ENCODE peak calls at places on chromosomes 11 and 22, in five cellular contexts. D is esophagus squamous epithelium, C is SJSA1, J is aorta, K is left ventricle myocardium inferior. M is an unnamed sample.

GRCh38 chr11:121722431-121723256 is 269.9 kb upstream of the SORL1-AS1 start:
- DNase-seq in D (no peak), C (no peak), J (peak), K (peak), M (no peak)

GRCh38 chr11:72441647-72442267 is 7.4 kb upstream of the CLPB start:
- DNase-seq in D (no peak), C (no peak), J (no peak), K (no peak), M (no peak)

GRCh38 chr11:129440028-129440630 is 64.5 kb downstream of the BARX2 start:
- DNase-seq in D (no peak), C (no peak), J (no peak), K (no peak), M (no peak)

GRCh38 chr11:116693206-116694016 is 79.4 kb downstream of the BUD13 start:
- DNase-seq in D (no peak), C (no peak), J (peak), K (no peak), M (no peak)

GRCh38 chr11:94738746-94739145 is 29.4 kb upstream of the AMOTL1 start:
- DNase-seq in D (no peak), C (no peak), J (no peak), K (no peak), M (no peak)

GRCh38 chr22:39292561-39293074 is 26.8 kb downstream of the RPL3 start:
- DNase-seq in D (peak), C (peak), J (peak), K (peak), M (no peak)

GRCh38 chr11:116782728-116783127 is 5.1 kb downstream of the ZPR1 start:
- DNase-seq in D (no peak), C (no peak), J (no peak), K (no peak), M (no peak)

GRCh38 chr11:130892847-130893246 is 23.4 kb downstream of the SNX19 start:
- DNase-seq in D (no peak), C (no peak), J (no peak), K (no peak), M (no peak)

GRCh38 chr11:12674571-12674935 is 332 bp downstream of the TEAD1 start:
- DNase-seq in D (no peak), C (no peak), J (no peak), K (no peak), M (no peak)

GRCh38 chr22:35539910-35540599 is 576 bp upstream of the RASD2 start:
- DNase-seq in D (no peak), C (no peak), J (peak), K (peak), M (peak)

GRCh38 chr22:39634530-39635399 is 64.2 kb downstream of the CACNA1I start:
- DNase-seq in D (no peak), C (peak), J (no peak), K (no peak), M (no peak)

GRCh38 chr11:23556163-23556750 is 696.0 kb upstream of the CCDC179 start:
- DNase-seq in D (no peak), C (no peak), J (no peak), K (no peak), M (no peak)

GRCh38 chr11:118522571-118523072 is 4.7 kb upstream of the TTC36 start:
- DNase-seq in D (no peak), C (no peak), J (no peak), K (no peak), M (no peak)

GRCh38 chr22:46946383-46946965 is 184.0 kb downstream of the TBC1D22A start:
- DNase-seq in D (no peak), C (no peak), J (no peak), K (no peak), M (no peak)

GRCh38 chr11:1263036-1263435 is 40.2 kb downstream of the MUC5B start:
- DNase-seq in D (no peak), C (no peak), J (no peak), K (no peak), M (no peak)

GRCh38 chr22:25692965-25693565 is 48.9 kb upstream of the MYO18B start:
- DNase-seq in D (no peak), C (no peak), J (no peak), K (no peak), M (no peak)

GRCh38 chr11:59416613-59417012 is 9.6 kb downstream of the OR5A2 start:
- DNase-seq in D (no peak), C (no peak), J (no peak), K (no peak), M (no peak)

GRCh38 chr11:17351171-17351509 is 460 bp upstream of the NCR3LG1 start:
- DNase-seq in D (no peak), C (no peak), J (no peak), K (no peak), M (no peak)

GRCh38 chr11:75547617-75548054 is 14.4 kb upstream of the SERPINH1 start:
- DNase-seq in D (no peak), C (peak), J (peak), K (peak), M (no peak)

GRCh38 chr11:46905806-46906205 is 12.5 kb downstream of the LRP4 start:
- DNase-seq in D (no peak), C (no peak), J (no peak), K (no peak), M (no peak)

GRCh38 chr11:68756171-68756766 is 4.9 kb upstream of the TESMIN start:
- DNase-seq in D (no peak), C (peak), J (peak), K (no peak), M (no peak)

GRCh38 chr11:73001615-73002014 is 140.5 kb downstream of the FCHSD2 start:
- DNase-seq in D (no peak), C (no peak), J (no peak), K (no peak), M (no peak)

GRCh38 chr11:36271794-36272409 is 17.3 kb downstream of the COMMD9 start:
- DNase-seq in D (no peak), C (no peak), J (no peak), K (no peak), M (no peak)

GRCh38 chr11:59754494-59754858 is 700 bp upstream of the STX3 start:
- DNase-seq in D (no peak), C (no peak), J (no peak), K (peak), M (no peak)

GRCh38 chr11:72867970-72868369 is 53.8 kb downstream of the ATG16L2 start:
- DNase-seq in D (no peak), C (no peak), J (no peak), K (no peak), M (no peak)

GRCh38 chr11:57473208-57473930 is 13.0 kb downstream of the RTN4RL2 start:
- DNase-seq in D (no peak), C (no peak), J (no peak), K (no peak), M (no peak)

GRCh38 chr22:48979482-48979881 is 848.2 kb downstream of the BRD1 start:
- DNase-seq in D (no peak), C (no peak), J (no peak), K (no peak), M (no peak)

GRCh38 chr11:132114185-132114584 is 743.8 kb downstream of the NTM start:
- DNase-seq in D (no peak), C (peak), J (no peak), K (no peak), M (no peak)

GRCh38 chr11:134228625-134229024 is 4.2 kb downstream of the VPS26B start:
- DNase-seq in D (no peak), C (no peak), J (no peak), K (no peak), M (no peak)

GRCh38 chr11:64208796-64209562 is 2.5 kb downstream of the FERMT3 start:
- DNase-seq in D (no peak), C (no peak), J (no peak), K (no peak), M (no peak)

GRCh38 chr22:25564979-25565677 is 653 bp downstream of the GRK3 start:
- DNase-seq in D (no peak), C (peak), J (peak), K (peak), M (no peak)

GRCh38 chr22:24166811-24167210 is 14.5 kb upstream of the SUSD2 start:
- DNase-seq in D (no peak), C (no peak), J (no peak), K (no peak), M (no peak)

GRCh38 chr11:119120639-119121007 is 757 bp upstream of the HINFP start:
- DNase-seq in D (no peak), C (no peak), J (no peak), K (no peak), M (no peak)

GRCh38 chr11:130522284-130522961 is 74.0 kb downstream of the ADAMTS15 start:
- DNase-seq in D (no peak), C (peak), J (peak), K (peak), M (no peak)

GRCh38 chr11:57514538-57515331 is 767 bp downstream of the SLC43A1 start:
- DNase-seq in D (no peak), C (peak), J (peak), K (peak), M (peak)

GRCh38 chr11:102453286-102453797 is 777 bp upstream of the TMEM123 start:
- DNase-seq in D (no peak), C (no peak), J (peak), K (peak), M (peak)

GRCh38 chr22:30309981-30310672 is 16.6 kb downstream of the TBC1D10A start:
- DNase-seq in D (no peak), C (no peak), J (no peak), K (no peak), M (no peak)

GRCh38 chr22:28027453-28028448 is 108.7 kb upstream of the PITPNB start:
- DNase-seq in D (no peak), C (no peak), J (peak), K (no peak), M (no peak)

DNA sequence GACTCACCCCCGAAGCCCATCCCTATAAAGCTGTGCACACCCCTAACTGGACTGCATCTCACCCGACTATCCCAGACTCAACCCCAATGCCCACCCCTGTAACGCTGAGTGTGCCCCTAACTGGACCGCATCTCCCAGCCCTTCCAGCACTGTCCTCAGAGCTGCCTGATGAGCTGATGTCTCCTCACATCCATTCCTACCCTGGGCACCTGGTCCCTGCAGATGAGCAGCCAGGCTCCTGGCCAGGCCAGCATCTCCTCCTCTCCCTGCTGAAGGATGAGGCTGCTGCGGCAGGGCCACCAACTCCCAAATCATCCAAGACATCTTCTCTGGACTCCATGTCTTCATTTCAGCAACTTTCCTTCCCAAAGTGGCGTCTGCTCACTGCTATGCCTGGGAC is 332.1 kb downstream of the CTTN start:
- DNase-seq in D (no peak), C (no peak), J (peak), K (no peak), M (no peak)
- H3K27ac ChIP-seq in D (no peak), C (no peak), J (no peak), K (no peak), M (no peak)

GRCh38 chr22:42947211-42947990 is 67.5 kb downstream of the PACSIN2 start:
- DNase-seq in D (no peak), C (peak), J (peak), K (peak), M (no peak)

GRCh38 chr22:42948205-42948804 is 66.6 kb downstream of the PACSIN2 start:
- DNase-seq in D (no peak), C (no peak), J (no peak), K (no peak), M (no peak)

GRCh38 chr22:42949159-42949558 is 65.8 kb downstream of the PACSIN2 start:
- DNase-seq in D (no peak), C (no peak), J (peak), K (no peak), M (no peak)

GRCh38 chr22:42950281-42950680 is 64.7 kb downstream of the PACSIN2 start:
- DNase-seq in D (no peak), C (no peak), J (no peak), K (no peak), M (no peak)

GRCh38 chr22:42951093-42951710 is 63.7 kb downstream of the PACSIN2 start:
- DNase-seq in D (no peak), C (no peak), J (peak), K (no peak), M (no peak)
- H3K27ac ChIP-seq in D (peak), C (no peak), J (no peak), K (peak), M (no peak)

GRCh38 chr11:9512370-9513019 is 51.7 kb downstream of the ZNF143 start:
- DNase-seq in D (no peak), C (no peak), J (no peak), K (no peak), M (no peak)

GRCh38 chr11:9506489-9507343 is 45.9 kb downstream of the ZNF143 start:
- DNase-seq in D (no peak), C (peak), J (peak), K (peak), M (peak)
- H3K27ac ChIP-seq in D (no peak), C (peak), J (no peak), K (no peak), M (no peak)

DNA sequence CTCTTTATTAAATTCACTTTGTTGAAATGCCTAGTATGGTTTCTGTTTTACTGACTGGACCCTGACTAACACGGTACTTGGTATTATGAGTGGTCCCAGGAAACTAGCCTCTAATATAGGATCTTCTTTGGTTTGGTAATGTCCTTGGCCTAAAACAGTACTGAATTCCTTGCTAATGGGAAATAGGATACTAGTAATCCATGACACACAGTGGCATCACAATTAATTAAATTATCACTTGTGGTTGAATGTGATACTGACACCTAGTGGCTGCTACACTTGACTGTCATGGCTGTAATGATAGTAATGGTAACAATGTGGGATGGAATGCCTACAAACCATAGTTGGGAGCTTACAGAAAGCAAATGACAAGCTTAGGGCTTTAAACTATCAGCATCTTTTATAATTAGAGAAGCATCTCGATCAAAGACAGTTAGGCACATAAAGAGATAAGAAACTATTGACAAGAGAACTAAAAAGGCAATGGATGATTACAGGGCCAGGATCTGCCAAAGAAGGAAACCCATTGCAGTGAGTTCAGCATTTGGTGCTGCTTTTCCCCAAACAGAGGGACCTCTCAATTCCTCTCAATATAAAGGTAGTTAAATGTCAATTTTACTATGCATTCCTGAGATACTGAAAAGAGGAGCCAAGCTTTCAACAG is 8.6 kb downstream of the DNHD1 start:
- DNase-seq in D (no peak), C (peak), J (no peak), K (no peak), M (peak)
- H3K27ac ChIP-seq in D (no peak), C (no peak), J (no peak), K (no peak), M (no peak)

GRCh38 chr11:65576867-65577755 is 1.3 kb downstream of the EHBP1L1 start:
- DNase-seq in D (no peak), C (peak), J (peak), K (peak), M (no peak)

GRCh38 chr11:65578134-65578533 is 2.3 kb downstream of the EHBP1L1 start:
- DNase-seq in D (no peak), C (no peak), J (no peak), K (no peak), M (no peak)

GRCh38 chr11:65578667-65579066 is 2.8 kb downstream of the EHBP1L1 start:
- DNase-seq in D (no peak), C (no peak), J (no peak), K (no peak), M (no peak)

GRCh38 chr11:65576232-65576866 is 496 bp downstream of the EHBP1L1 start:
- DNase-seq in D (no peak), C (no peak), J (no peak), K (no peak), M (no peak)

GRCh38 chr11:65577756-65578109 is 1.9 kb downstream of the EHBP1L1 start:
- DNase-seq in D (no peak), C (no peak), J (no peak), K (no peak), M (no peak)
- H3K27ac ChIP-seq in D (peak), C (peak), J (peak), K (peak), M (peak)

M was measured in naive thymus-derived CD4-positive, alpha-beta T cell.